ENCODE peak calls at places on chromosomes 2 and 18, in seven cellular contexts. K is SK-N-SH; N is CD4-positive, alpha-beta T cell; X is HCT116; S is pancreas; Z is right cardiac atrium; H is tibial artery. M is an unnamed sample.

GRCh38 chr2:29012211-29012681 is 31.1 kb downstream of the TOGARAM2 start:
- DNase-seq in K (peak), N (no peak), X (no peak), S (peak), Z (peak), H (no peak), M (peak)

GRCh38 chr2:9629222-9630000 is 1.4 kb downstream of the YWHAQ start:
- DNase-seq in K (no peak), N (no peak), X (no peak), S (no peak), Z (no peak), H (no peak), M (no peak)

GRCh38 chr2:240095556-240096523 is 40.3 kb downstream of the COPS9 start:
- DNase-seq in K (peak), N (no peak), X (no peak), S (no peak), Z (no peak), H (no peak), M (no peak)

GRCh38 chr2:29060491-29060890 is 13.8 kb downstream of the PCARE start:
- DNase-seq in K (peak), N (no peak), X (no peak), S (no peak), Z (no peak), H (peak), M (no peak)

GRCh38 chr2:169964740-169965139 is 137.5 kb downstream of the UBR3 start:
- DNase-seq in K (no peak), N (no peak), X (no peak), S (no peak), Z (no peak), H (no peak), M (no peak)

GRCh38 chr2:207836526-207837133 is 66.9 kb upstream of the FZD5 start:
- DNase-seq in K (no peak), N (no peak), X (no peak), S (no peak), Z (peak), H (no peak), M (no peak)

GRCh38 chr2:240187989-240188590 is 47.6 kb upstream of the OTOS start:
- DNase-seq in K (no peak), N (no peak), X (no peak), S (no peak), Z (no peak), H (peak), M (no peak)

GRCh38 chr18:45839415-45840395 is 14.2 kb downstream of the SIGLEC15 start:
- DNase-seq in K (peak), N (no peak), X (peak), S (no peak), Z (no peak), H (no peak), M (no peak)

GRCh38 chr2:179636995-179637394 is 224.4 kb downstream of the ZNF385B start:
- DNase-seq in K (no peak), N (no peak), X (no peak), S (no peak), Z (no peak), H (no peak), M (no peak)

GRCh38 chr2:156464106-156464505 is 27.9 kb downstream of the GPD2 start:
- DNase-seq in K (no peak), N (no peak), X (no peak), S (no peak), Z (no peak), H (no peak), M (no peak)

GRCh38 chr2:210577263-210578071 is 21.1 kb downstream of the CPS1 start:
- DNase-seq in K (peak), N (no peak), X (peak), S (no peak), Z (no peak), H (no peak), M (no peak)

GRCh38 chr2:241885701-241886643 is 16.4 kb downstream of the RTP5 start:
- DNase-seq in K (no peak), N (no peak), X (no peak), S (peak), Z (peak), H (no peak), M (no peak)

GRCh38 chr18:8800041-8800441 is 94.7 kb downstream of the MTCL1 start:
- DNase-seq in K (no peak), N (no peak), X (no peak), S (peak), Z (no peak), H (no peak), M (no peak)

GRCh38 chr2:10985901-10986535 is 74.3 kb downstream of the KCNF1 start:
- DNase-seq in K (no peak), N (no peak), X (no peak), S (no peak), Z (no peak), H (peak), M (no peak)

GRCh38 chr2:114346658-114347057 is 95.8 kb upstream of the DPP10 start:
- DNase-seq in K (no peak), N (no peak), X (no peak), S (no peak), Z (no peak), H (no peak), M (no peak)

GRCh38 chr18:23599809-23600208 is 13.5 kb upstream of the NPC1 start:
- DNase-seq in K (no peak), N (no peak), X (no peak), S (no peak), Z (no peak), H (no peak), M (no peak)

GRCh38 chr2:16725549-16725948 is 59.9 kb upstream of the CYRIA start:
- DNase-seq in K (no peak), N (no peak), X (no peak), S (no peak), Z (no peak), H (no peak), M (no peak)

GRCh38 chr18:62420513-62421209 is 95.6 kb downstream of the TNFRSF11A start:
- DNase-seq in K (no peak), N (peak), X (no peak), S (peak), Z (no peak), H (no peak), M (no peak)

GRCh38 chr2:201357216-201357615 is at the start of gene FLACC1:
- DNase-seq in K (peak), N (no peak), X (peak), S (peak), Z (no peak), H (no peak), M (no peak)

GRCh38 chr2:207252979-207253640 is 87.4 kb upstream of the KLF7 start:
- DNase-seq in K (peak), N (no peak), X (no peak), S (no peak), Z (no peak), H (no peak), M (no peak)

GRCh38 chr18:2331496-2331895 is 239.8 kb downstream of the METTL4 start:
- DNase-seq in K (no peak), N (no peak), X (no peak), S (no peak), Z (no peak), H (no peak), M (no peak)

GRCh38 chr2:229539628-229540027 is 174.7 kb downstream of the DNER start:
- DNase-seq in K (no peak), N (no peak), X (no peak), S (no peak), Z (no peak), H (no peak), M (no peak)

GRCh38 chr2:134323777-134324176 is 69.9 kb downstream of the MGAT5 start:
- DNase-seq in K (no peak), N (no peak), X (no peak), S (no peak), Z (no peak), H (no peak), M (no peak)

GRCh38 chr2:148674063-148675020 is 29.8 kb downstream of the EPC2 start:
- DNase-seq in K (peak), N (peak), X (peak), S (no peak), Z (no peak), H (no peak), M (no peak)

GRCh38 chr2:69565431-69565839 is 78.1 kb downstream of the AAK1 start:
- DNase-seq in K (peak), N (peak), X (peak), S (no peak), Z (peak), H (no peak), M (peak)

DNA sequence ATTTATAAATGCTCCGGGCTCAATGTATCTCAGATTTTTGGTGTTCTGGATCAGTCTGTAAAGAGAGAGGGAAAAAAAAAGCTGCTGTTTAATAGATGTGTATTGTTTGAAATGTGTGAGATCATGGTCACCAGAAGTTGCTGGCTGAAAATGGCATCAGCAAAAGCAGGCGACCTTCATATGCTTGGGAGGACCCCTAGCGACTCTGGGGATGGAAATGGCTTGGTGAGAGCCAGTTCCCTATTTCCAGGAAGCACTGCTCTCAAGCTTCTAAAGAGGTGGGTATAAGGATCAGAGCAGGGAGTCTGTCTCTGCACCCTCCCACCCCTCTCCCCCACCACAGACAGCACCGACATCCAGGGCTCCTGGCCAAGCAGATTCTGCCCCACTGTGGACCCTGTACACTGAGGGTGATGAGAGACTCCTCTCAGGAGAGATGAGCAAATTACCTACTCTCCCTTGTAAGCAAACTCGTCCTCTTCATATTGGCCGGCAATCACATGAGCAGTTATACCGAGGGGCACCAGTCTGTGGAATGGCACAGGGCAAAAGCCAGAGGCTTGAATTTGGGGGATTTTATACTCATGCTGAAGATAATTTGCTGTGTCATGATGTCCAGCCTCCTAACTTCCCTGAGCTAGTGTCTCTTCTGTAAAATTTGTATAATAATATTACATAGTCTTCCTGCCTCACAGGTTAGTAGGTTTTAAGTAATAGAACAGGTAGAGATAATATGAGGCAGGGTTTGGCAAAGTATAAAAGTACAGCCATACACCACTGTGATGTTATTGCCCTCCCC is 29.6 kb downstream of the LHCGR start:
- DNase-seq in K (no peak), N (no peak), X (no peak), S (no peak), Z (no peak), H (no peak), M (no peak)
- H3K27ac ChIP-seq in K (no peak), N (no peak), X (no peak), S (no peak), Z (no peak), H (no peak), M (no peak)

GRCh38 chr18:13640266-13640860 is 86.0 kb downstream of the FAM210A start:
- DNase-seq in K (no peak), N (no peak), X (no peak), S (no peak), Z (no peak), H (no peak), M (no peak)

GRCh38 chr18:13641551-13642439 is 84.6 kb downstream of the FAM210A start:
- DNase-seq in K (no peak), N (no peak), X (no peak), S (no peak), Z (peak), H (no peak), M (no peak)

GRCh38 chr18:13635046-13635445 is 91.3 kb downstream of the FAM210A start:
- DNase-seq in K (no peak), N (no peak), X (no peak), S (no peak), Z (peak), H (no peak), M (no peak)

GRCh38 chr18:13639196-13639595 is 87.2 kb downstream of the FAM210A start:
- DNase-seq in K (no peak), N (no peak), X (no peak), S (no peak), Z (peak), H (no peak), M (no peak)

DNA sequence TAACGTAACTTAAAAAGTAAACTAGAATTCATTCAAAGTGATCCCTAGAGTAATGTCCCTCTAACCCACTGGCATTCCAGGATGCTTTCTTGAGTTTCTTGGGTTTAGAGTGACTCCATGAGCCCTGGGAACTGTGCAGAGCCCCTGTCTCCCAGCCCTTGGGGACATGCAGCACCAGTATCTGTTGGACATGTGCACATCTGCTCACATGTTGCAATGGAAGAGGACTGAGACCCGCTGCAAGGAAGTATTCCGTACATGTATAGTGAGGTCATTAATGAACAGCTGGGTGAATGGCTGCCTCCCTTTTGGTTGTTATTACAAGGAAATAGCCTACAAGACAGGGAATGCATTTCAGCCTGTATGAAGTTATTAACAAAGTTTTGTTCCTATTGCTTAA is 87.7 kb downstream of the FAM210A start:
- DNase-seq in K (no peak), N (no peak), X (no peak), S (no peak), Z (no peak), H (no peak), M (no peak)
- H3K27ac ChIP-seq in K (no peak), N (no peak), X (no peak), S (no peak), Z (no peak), H (no peak), M (no peak)

GRCh38 chr2:224817676-224818075 is 101.5 kb upstream of the CCDC195 start:
- DNase-seq in K (no peak), N (no peak), X (no peak), S (no peak), Z (no peak), H (no peak), M (no peak)

GRCh38 chr2:224819075-224819474 is 102.9 kb upstream of the CCDC195 start:
- DNase-seq in K (no peak), N (no peak), X (no peak), S (no peak), Z (no peak), H (no peak), M (no peak)

GRCh38 chr2:224820283-224820991 is 104.3 kb upstream of the CCDC195 start:
- DNase-seq in K (no peak), N (no peak), X (no peak), S (no peak), Z (no peak), H (no peak), M (no peak)

DNA sequence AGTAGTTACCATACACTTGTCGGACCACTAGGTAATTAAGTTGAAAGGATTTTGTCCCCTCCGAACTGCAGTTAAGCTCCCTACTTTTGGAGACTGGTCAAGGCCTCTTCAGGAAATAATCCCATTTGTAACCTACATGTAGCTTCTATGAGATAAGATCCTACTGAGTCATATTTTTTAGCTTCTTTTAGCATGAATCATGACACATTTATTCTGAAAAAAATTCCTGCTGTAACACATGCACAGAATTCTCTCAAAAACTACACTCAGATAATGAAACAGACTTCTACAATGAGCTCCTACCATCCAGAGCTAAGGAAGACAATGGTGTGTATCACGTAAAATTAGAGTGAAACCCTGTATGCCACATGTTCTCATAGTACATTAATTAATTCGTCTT is 100.7 kb upstream of the CCDC195 start:
- DNase-seq in K (no peak), N (no peak), X (peak), S (no peak), Z (no peak), H (no peak), M (no peak)
- H3K27ac ChIP-seq in K (no peak), N (no peak), X (no peak), S (no peak), Z (no peak), H (no peak), M (no peak)

GRCh38 chr18:48996901-48997463 is 46.2 kb upstream of the SMAD7 start:
- DNase-seq in K (peak), N (no peak), X (peak), S (no peak), Z (no peak), H (no peak), M (peak)
- H3K27ac ChIP-seq in K (peak), N (no peak), X (peak), S (no peak), Z (peak), H (peak), M (peak)

DNA sequence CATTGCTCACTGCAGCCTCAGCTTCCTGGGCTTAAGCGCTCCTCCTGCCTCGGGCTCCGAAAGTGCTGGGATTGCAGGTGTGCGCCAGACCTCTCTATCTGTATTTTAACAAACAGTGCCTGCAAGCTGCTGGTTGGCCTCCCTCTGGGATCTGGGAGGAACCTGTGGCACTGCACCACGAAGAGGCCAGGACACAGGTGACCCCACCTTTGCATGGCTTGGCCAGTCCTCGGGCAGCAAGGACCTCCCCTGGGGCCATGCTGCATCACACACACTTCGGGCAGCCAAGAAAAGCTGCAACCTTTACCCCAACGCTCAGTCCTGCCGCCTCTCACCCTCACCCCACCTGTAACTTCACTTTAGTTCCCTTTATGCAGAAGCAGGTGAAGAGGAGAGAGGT is 70.0 kb downstream of the PXDN start:
- DNase-seq in K (no peak), N (no peak), X (no peak), S (no peak), Z (no peak), H (no peak), M (peak)
- H3K27ac ChIP-seq in K (no peak), N (no peak), X (no peak), S (no peak), Z (no peak), H (no peak), M (no peak)

GRCh38 chr18:44804033-44804432 is 123.3 kb downstream of the SETBP1 start:
- DNase-seq in K (no peak), N (no peak), X (no peak), S (no peak), Z (no peak), H (no peak), M (no peak)
- H3K27ac ChIP-seq in K (no peak), N (no peak), X (no peak), S (peak), Z (no peak), H (peak), M (peak)

GRCh38 chr18:4641969-4642368 is 186.9 kb upstream of the DLGAP1 start:
- DNase-seq in K (no peak), N (no peak), X (no peak), S (no peak), Z (no peak), H (no peak), M (no peak)

GRCh38 chr18:4638680-4639079 is 183.6 kb upstream of the DLGAP1 start:
- DNase-seq in K (no peak), N (no peak), X (no peak), S (no peak), Z (no peak), H (no peak), M (no peak)

GRCh38 chr18:4640349-4641012 is 185.4 kb upstream of the DLGAP1 start:
- DNase-seq in K (no peak), N (no peak), X (no peak), S (no peak), Z (no peak), H (no peak), M (no peak)

GRCh38 chr18:4639628-4640310 is 184.7 kb upstream of the DLGAP1 start:
- DNase-seq in K (no peak), N (no peak), X (no peak), S (no peak), Z (no peak), H (no peak), M (no peak)

GRCh38 chr18:4636957-4637356 is 181.8 kb upstream of the DLGAP1 start:
- DNase-seq in K (no peak), N (no peak), X (no peak), S (no peak), Z (no peak), H (no peak), M (no peak)
- H3K27ac ChIP-seq in K (no peak), N (no peak), X (no peak), S (no peak), Z (no peak), H (no peak), M (no peak)

M was measured in lower lobe of right lung.